ENCODE peak calls at places on chromosomes 2 and 18, in four cellular contexts. One of them, this sample, is unnamed.

GRCh38 chr2:44510246-44510645 is 148.5 kb downstream of the CAMKMT start:
- DNase-seq in GM04504: no peak
- DNase-seq in stimulated activated CD4-positive, alpha-beta T cell treated with anti-CD3 and anti-CD28 coated beads, Interleukin-15, amount 100 ng/mL, for 1 hour: no peak
- DNase-seq in GM03348: peak
- DNase-seq in this sample: no peak

GRCh38 chr2:205908491-205909193 is 177.3 kb downstream of the INO80D start:
- DNase-seq in stimulated activated CD4-positive, alpha-beta T cell treated with anti-CD3 and anti-CD28 coated beads, Interleukin-15, amount 100 ng/mL, for 1 hour: no peak
- DNase-seq in GM03348: no peak
- DNase-seq in GM04504: no peak
- DNase-seq in this sample: no peak

GRCh38 chr2:27932396-27932795 is 41.9 kb downstream of the BABAM2 start:
- DNase-seq in stimulated activated CD4-positive, alpha-beta T cell treated with anti-CD3 and anti-CD28 coated beads, Interleukin-15, amount 100 ng/mL, for 1 hour: no peak
- DNase-seq in GM03348: peak
- DNase-seq in GM04504: no peak
- DNase-seq in this sample: peak

GRCh38 chr2:233639860-233640259 is 3.6 kb downstream of the UGT1A10 start:
- DNase-seq in GM04504: no peak
- DNase-seq in stimulated activated CD4-positive, alpha-beta T cell treated with anti-CD3 and anti-CD28 coated beads, Interleukin-15, amount 100 ng/mL, for 1 hour: no peak
- DNase-seq in GM03348: no peak
- DNase-seq in this sample: no peak

GRCh38 chr2:236581546-236581945 is 11.9 kb downstream of the ACKR3 start:
- DNase-seq in GM04504: no peak
- DNase-seq in GM03348: no peak
- DNase-seq in stimulated activated CD4-positive, alpha-beta T cell treated with anti-CD3 and anti-CD28 coated beads, Interleukin-15, amount 100 ng/mL, for 1 hour: no peak
- DNase-seq in this sample: no peak

GRCh38 chr2:20613342-20613916 is 37.5 kb downstream of the HS1BP3 start:
- DNase-seq in GM04504: no peak
- DNase-seq in stimulated activated CD4-positive, alpha-beta T cell treated with anti-CD3 and anti-CD28 coated beads, Interleukin-15, amount 100 ng/mL, for 1 hour: no peak
- DNase-seq in GM03348: no peak
- DNase-seq in this sample: no peak

GRCh38 chr2:74440378-74441110 is 1.2 kb downstream of the RTKN start:
- DNase-seq in stimulated activated CD4-positive, alpha-beta T cell treated with anti-CD3 and anti-CD28 coated beads, Interleukin-15, amount 100 ng/mL, for 1 hour: no peak
- DNase-seq in GM04504: peak
- DNase-seq in GM03348: peak
- DNase-seq in this sample: peak

GRCh38 chr2:124836415-124836814 is 811.3 kb downstream of the CNTNAP5 start:
- DNase-seq in GM03348: no peak
- DNase-seq in stimulated activated CD4-positive, alpha-beta T cell treated with anti-CD3 and anti-CD28 coated beads, Interleukin-15, amount 100 ng/mL, for 1 hour: no peak
- DNase-seq in GM04504: no peak
- DNase-seq in this sample: peak

GRCh38 chr2:20424300-20425290 is 22.3 kb upstream of the RHOB start:
- DNase-seq in GM04504: peak
- DNase-seq in GM03348: peak
- DNase-seq in stimulated activated CD4-positive, alpha-beta T cell treated with anti-CD3 and anti-CD28 coated beads, Interleukin-15, amount 100 ng/mL, for 1 hour: no peak
- DNase-seq in this sample: peak

GRCh38 chr2:104703669-104704068 is 150.2 kb upstream of the POU3F3 start:
- DNase-seq in GM03348: no peak
- DNase-seq in stimulated activated CD4-positive, alpha-beta T cell treated with anti-CD3 and anti-CD28 coated beads, Interleukin-15, amount 100 ng/mL, for 1 hour: no peak
- DNase-seq in GM04504: no peak
- DNase-seq in this sample: no peak

GRCh38 chr18:50866765-50867164 is 12.2 kb upstream of the ME2 start:
- DNase-seq in stimulated activated CD4-positive, alpha-beta T cell treated with anti-CD3 and anti-CD28 coated beads, Interleukin-15, amount 100 ng/mL, for 1 hour: no peak
- DNase-seq in GM04504: no peak
- DNase-seq in GM03348: no peak
- DNase-seq in this sample: no peak

GRCh38 chr2:236113425-236113824 is 54.8 kb downstream of the GBX2 start:
- DNase-seq in GM04504: no peak
- DNase-seq in stimulated activated CD4-positive, alpha-beta T cell treated with anti-CD3 and anti-CD28 coated beads, Interleukin-15, amount 100 ng/mL, for 1 hour: no peak
- DNase-seq in GM03348: no peak
- DNase-seq in this sample: no peak

GRCh38 chr2:26693287-26693849 is 846 bp downstream of the KCNK3 start:
- DNase-seq in GM03348: no peak
- DNase-seq in GM04504: no peak
- DNase-seq in stimulated activated CD4-positive, alpha-beta T cell treated with anti-CD3 and anti-CD28 coated beads, Interleukin-15, amount 100 ng/mL, for 1 hour: no peak
- DNase-seq in this sample: no peak

GRCh38 chr2:166897666-166898065 is 9.4 kb downstream of the XIRP2 start:
- DNase-seq in GM04504: no peak
- DNase-seq in GM03348: no peak
- DNase-seq in stimulated activated CD4-positive, alpha-beta T cell treated with anti-CD3 and anti-CD28 coated beads, Interleukin-15, amount 100 ng/mL, for 1 hour: no peak
- DNase-seq in this sample: no peak

This sample was measured in AG08395.